ENCODE peak calls at places on chromosomes 2 and 18, in five cellular contexts. C is OCI-LY7, V is SK-N-SH, D is PC-3, S is GM23338. T is an unnamed sample.
A peak's percentile ranks its signal among the peaks of the same experiment; 100 is the strongest.

GRCh38 chr18:7021994-7022840 is 95.4 kb downstream of the LAMA1 start:
- DNase-seq in S (no peak), D (peak; percentile 92), V (peak; percentile 83), C (peak; percentile 26), T (peak; percentile 68)

GRCh38 chr2:238284802-238285515 is 3.5 kb downstream of the PER2 start:
- DNase-seq in S (no peak), V (no peak), D (no peak), C (no peak), T (no peak)

GRCh38 chr18:49548266-49548665 is 13.6 kb upstream of the LIPG start:
- DNase-seq in C (no peak), S (no peak), V (no peak), D (peak; percentile 29), T (no peak)

GRCh38 chr2:85796549-85797262 is 42.9 kb downstream of the ATOH8 start:
- DNase-seq in V (peak; percentile 37), S (no peak), D (no peak), C (no peak), T (no peak)

GRCh38 chr2:167140767-167141166 is 252.5 kb downstream of the XIRP2 start:
- DNase-seq in D (peak; percentile 99), S (no peak), V (no peak), C (no peak), T (no peak)

GRCh38 chr2:26067980-26068507 is 34.2 kb downstream of the RAB10 start:
- DNase-seq in S (no peak), D (no peak), C (peak; percentile 16), V (no peak), T (peak; percentile 32)

GRCh38 chr2:118322381-118322780 is 234.1 kb downstream of the INSIG2 start:
- DNase-seq in C (no peak), D (no peak), V (no peak), S (no peak), T (no peak)

GRCh38 chr2:102735431-102736130 is 26.2 kb upstream of the TMEM182 start:
- DNase-seq in V (no peak), S (peak; percentile 11), C (no peak), D (no peak), T (no peak)

GRCh38 chr2:230408244-230408842 is 7.7 kb upstream of the SP100 start:
- DNase-seq in S (no peak), D (peak; percentile 73), C (no peak), V (no peak), T (no peak)

GRCh38 chr18:54149078-54149697 is 75.3 kb downstream of the MBD2 start:
- DNase-seq in S (peak; percentile 14), C (no peak), D (peak; percentile 91), V (no peak), T (no peak)

GRCh38 chr2:221844966-221845365 is 272.9 kb upstream of the EPHA4 start:
- DNase-seq in C (no peak), V (no peak), D (peak; percentile 10), S (no peak), T (no peak)

GRCh38 chr2:237128026-237128703 is 42.5 kb downstream of the COPS8 start:
- DNase-seq in V (peak; percentile 28), D (peak; percentile 93), C (no peak), S (peak; percentile 28), T (no peak)

GRCh38 chr2:17590342-17590911 is 49.9 kb downstream of the VSNL1 start:
- DNase-seq in C (no peak), S (peak; percentile 46), D (no peak), V (no peak), T (no peak)

GRCh38 chr18:9578306-9578705 is 36.1 kb downstream of the PPP4R1 start:
- DNase-seq in D (peak; percentile 24), C (no peak), S (no peak), V (no peak), T (no peak)

GRCh38 chr2:6864938-6865345 is 765 bp downstream of the CMPK2 start:
- DNase-seq in S (peak; percentile 21), C (no peak), V (no peak), D (no peak), T (no peak)

GRCh38 chr2:60553992-60554648 is 666 bp upstream of the BCL11A start:
- DNase-seq in D (peak; percentile 45), V (peak; percentile 47), C (peak; percentile 69), S (peak; percentile 80), T (peak; percentile 50)

GRCh38 chr2:216107760-216108159 is 1.4 kb upstream of the XRCC5 start:
- DNase-seq in S (peak; percentile 60), V (no peak), D (no peak), C (no peak), T (no peak)

GRCh38 chr2:118667964-118668363 is 179.5 kb downstream of the EN1 start:
- DNase-seq in D (peak; percentile 27), V (no peak), S (no peak), C (no peak), T (no peak)

GRCh38 chr18:48216639-48217280 is 192.4 kb downstream of the ZBTB7C start:
- DNase-seq in S (no peak), C (no peak), V (no peak), D (no peak), T (no peak)

GRCh38 chr2:206045251-206045650 is 40.7 kb downstream of the INO80D start:
- DNase-seq in V (no peak), C (no peak), D (no peak), S (no peak), T (no peak)

GRCh38 chr2:160613466-160614153 is 120.0 kb upstream of the RBMS1 start:
- DNase-seq in S (no peak), D (peak; percentile 96), C (no peak), V (no peak), T (no peak)
- TF ChIP-seq EZH2phosphoT487 in S (no peak), D (no peak), C (no peak), V (no peak), T (no peak)

DNA sequence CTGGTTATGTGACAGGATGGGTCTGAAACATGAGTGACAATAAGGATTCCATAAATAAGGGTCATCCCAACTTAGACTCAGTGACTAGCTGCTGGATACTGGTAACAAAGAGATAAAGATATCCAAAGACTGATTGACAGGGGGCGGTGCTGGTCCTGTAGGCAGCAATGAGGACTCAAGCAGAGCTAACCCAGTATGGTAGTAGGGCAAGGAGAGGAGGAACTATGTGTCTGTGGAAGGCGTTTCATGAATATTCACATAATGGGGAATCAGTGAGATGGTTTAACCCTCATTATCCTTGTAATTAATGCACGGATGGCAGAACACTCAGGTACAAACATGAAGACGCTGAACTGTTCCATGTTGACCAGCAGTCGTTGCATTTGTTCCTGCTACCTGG is 102.5 kb upstream of the EML6 start:
- DNase-seq in V (no peak), C (no peak), D (no peak), S (no peak), T (no peak)
- H3K27ac ChIP-seq in V (no peak overlapping the region), C (no peak overlapping the region), D (no peak overlapping the region), S (no peak overlapping the region), T (no peak overlapping the region)

GRCh38 chr18:44939037-44939665 is 258.5 kb downstream of the SETBP1 start:
- DNase-seq in D (peak; percentile 12), V (no peak), C (no peak), S (no peak), T (no peak)

GRCh38 chr18:44943201-44943881 is 262.7 kb downstream of the SETBP1 start:
- DNase-seq in V (no peak), S (peak; percentile 65), C (no peak), D (peak; percentile 48), T (no peak)

GRCh38 chr18:44941519-44941918 is 260.8 kb downstream of the SETBP1 start:
- DNase-seq in V (no peak), D (no peak), C (no peak), S (no peak), T (no peak)

GRCh38 chr18:44938396-44939036 is 257.8 kb downstream of the SETBP1 start:
- DNase-seq in V (peak; percentile 68), S (peak; percentile 5), C (no peak), D (no peak), T (no peak)

DNA sequence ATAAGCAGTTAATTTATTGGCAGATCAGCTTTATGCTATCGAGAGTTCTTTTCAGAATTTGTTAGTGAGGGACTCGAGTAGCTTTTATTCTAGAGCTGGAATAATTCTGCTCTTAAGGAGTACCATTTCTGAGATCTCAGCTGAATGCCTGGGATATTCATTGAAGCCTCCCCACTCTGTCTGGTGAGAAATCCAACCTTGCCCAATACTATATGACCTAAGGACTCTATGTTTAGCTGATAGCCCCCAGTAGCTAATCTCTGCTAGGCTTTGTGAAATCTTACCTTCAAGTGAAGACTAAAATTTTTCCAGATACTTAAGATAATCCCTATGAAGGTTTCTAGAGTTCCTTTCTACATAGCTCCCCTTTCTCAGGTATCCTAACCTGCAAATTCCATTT is 261.4 kb downstream of the SETBP1 start:
- DNase-seq in S (no peak), D (no peak), C (no peak), V (no peak), T (no peak)
- H3K4me3 ChIP-seq in S (no peak overlapping the region), D (no peak overlapping the region), C (no peak overlapping the region), V (no peak overlapping the region), T (no peak overlapping the region)

GRCh38 chr2:88003074-88003755 is 13.1 kb downstream of the RNU2-63P start:
- DNase-seq in S (peak; percentile 73), D (no peak), C (no peak), V (no peak), T (no peak)
- TF ChIP-seq EZH2phosphoT487 in S (no peak), D (no peak), C (no peak), V (no peak), T (no peak)

T was measured in MM.1S.